ENCODE peak calls at places on chromosomes 5 and 9, in four cellular contexts. V, L, H and R are unnamed samples.

GRCh38 chr9:79952401-79952800 is 380.6 kb downstream of the TLE4 start:
- DNase-seq in V (no peak), L (no peak), H (no peak), R (no peak)

GRCh38 chr9:38713426-38713825 is 6.5 kb downstream of the FAM240B start:
- DNase-seq in V (no peak), L (no peak), H (no peak), R (no peak)

GRCh38 chr9:130120207-130120587 is 52.0 kb upstream of the NCS1 start:
- DNase-seq in V (peak), L (no peak), H (no peak), R (no peak)

GRCh38 chr5:95858023-95858461 is 35.5 kb upstream of the GLRX start:
- DNase-seq in V (no peak), L (no peak), H (no peak), R (no peak)

GRCh38 chr9:112059145-112059979 is 115.7 kb downstream of the SUSD1 start:
- DNase-seq in V (no peak), L (no peak), H (no peak), R (no peak)

GRCh38 chr9:27303219-27303618 is 6.3 kb upstream of the EQTN start:
- DNase-seq in V (no peak), L (no peak), H (no peak), R (no peak)

GRCh38 chr9:107612136-107612535 is 122.6 kb upstream of the KLF4 start:
- DNase-seq in V (peak), L (no peak), H (no peak), R (no peak)

GRCh38 chr5:175590471-175590881 is 67.4 kb upstream of the HRH2 start:
- DNase-seq in V (no peak), L (no peak), H (no peak), R (no peak)

GRCh38 chr9:77752566-77752965 is 104.4 kb upstream of the GNA14 start:
- DNase-seq in V (no peak), L (no peak), H (no peak), R (no peak)

GRCh38 chr9:80789831-80790230 is 899.5 kb downstream of the TLE1 start:
- DNase-seq in V (no peak), L (no peak), H (no peak), R (no peak)

GRCh38 chr9:93263334-93264229 is 79.6 kb downstream of the WNK2 start:
- DNase-seq in V (peak), L (no peak), H (no peak), R (no peak)

GRCh38 chr5:170275376-170275994 is 22.1 kb downstream of the LCP2 start:
- DNase-seq in V (no peak), L (no peak), H (no peak), R (no peak)